ENCODE peak calls at places on chromosomes 3 and 15, in nine cellular contexts. V, P, J, Z, B, O, L, Y and K are unnamed samples.

GRCh38 chr15:77370580-77370979 is 49.3 kb downstream of the PEAK1 start:
- DNase-seq in O (no peak), V (peak; percentile 13), Y (no peak), J (peak; percentile 21), B (no peak), Z (no peak), L (no peak), P (no peak), K (no peak)

GRCh38 chr3:102471001-102471400 is 36.2 kb downstream of the ZPLD1 start:
- DNase-seq in Z (peak; percentile 11), O (no peak), Y (no peak), B (no peak), L (no peak), V (no peak), P (no peak), J (no peak), K (no peak)

GRCh38 chr3:196274585-196274984 is 12.9 kb downstream of the PCYT1A start:
- DNase-seq in O (no peak), Z (no peak), B (no peak), P (peak; percentile 28), L (no peak), Y (no peak), J (peak; percentile 53), V (no peak), K (no peak)

GRCh38 chr15:73319460-73320245 is 49.1 kb downstream of the HCN4 start:
- DNase-seq in Z (no peak), Y (no peak), O (no peak), J (no peak), P (no peak), B (no peak), L (no peak), V (no peak), K (no peak)

GRCh38 chr15:39110336-39110735 is 470.5 kb upstream of the THBS1 start:
- DNase-seq in P (no peak), L (no peak), B (no peak), Y (no peak), Z (no peak), O (no peak), V (peak; percentile 88), J (peak; percentile 44), K (no peak)

GRCh38 chr3:118793176-118793575 is 241.5 kb downstream of the IGSF11 start:
- DNase-seq in L (no peak), B (no peak), J (no peak), O (no peak), Z (no peak), V (no peak), Y (no peak), P (no peak), K (no peak)

GRCh38 chr3:194283218-194284006 is 67.7 kb downstream of the CPN2 start:
- DNase-seq in L (no peak), B (no peak), Z (no peak), J (no peak), V (no peak), P (no peak), Y (no peak), O (no peak), K (peak; percentile 64)

GRCh38 chr3:101936419-101937331 is 87.4 kb downstream of the NFKBIZ start:
- DNase-seq in J (peak; percentile 93), O (no peak), V (peak; percentile 89), P (peak; percentile 98), L (peak; percentile 89), B (no peak), Y (no peak), Z (no peak), K (no peak)

GRCh38 chr3:143820466-143821221 is 27.6 kb downstream of the SLC9A9 start:
- DNase-seq in Y (no peak), O (no peak), V (no peak), L (no peak), P (no peak), Z (no peak), J (peak; percentile 34), B (no peak), K (no peak)

GRCh38 chr3:113844622-113845222 is 6.1 kb downstream of the GRAMD1C start:
- DNase-seq in Z (no peak), Y (peak; percentile 37), P (peak; percentile 51), O (no peak), B (peak; percentile 43), V (peak; percentile 68), J (peak; percentile 69), L (no peak), K (no peak)

GRCh38 chr15:62444104-62445027 is 279.3 kb upstream of the C2CD4B start:
- DNase-seq in O (no peak), L (peak; percentile 81), V (peak; percentile 83), Y (no peak), P (peak; percentile 93), J (peak; percentile 77), Z (no peak), B (no peak), K (peak; percentile 78)

GRCh38 chr3:12679468-12679867 is 15.6 kb upstream of the RAF1 start:
- DNase-seq in P (peak; percentile 41), L (no peak), V (peak; percentile 42), Y (no peak), J (peak; percentile 89), B (peak; percentile 58), O (no peak), Z (no peak), K (no peak)

GRCh38 chr3:65895084-65895483 is 143.6 kb downstream of the MAGI1 start:
- DNase-seq in L (no peak), Y (peak; percentile 47), Z (no peak), B (no peak), J (no peak), V (no peak), O (no peak), P (no peak), K (no peak)

GRCh38 chr3:83063457-83063856 is 1302.0 kb upstream of the GBE1 start:
- DNase-seq in B (no peak), Z (no peak), L (no peak), P (no peak), J (peak; percentile 47), V (no peak), O (no peak), Y (no peak), K (no peak)

GRCh38 chr3:196774191-196774820 is 34.6 kb downstream of the PAK2 start:
- DNase-seq in P (peak; percentile 62), Z (no peak), O (no peak), L (no peak), B (peak; percentile 43), J (peak; percentile 33), Y (no peak), V (peak; percentile 14), K (no peak)

GRCh38 chr15:74196175-74196574 is 6.4 kb downstream of the STRA6 start:
- DNase-seq in O (peak; percentile 25), L (no peak), Y (peak; percentile 75), P (peak; percentile 65), Z (no peak), B (peak; percentile 88), J (peak; percentile 88), V (peak; percentile 94), K (no peak)

GRCh38 chr3:177419904-177420601 is 222.8 kb upstream of the TBL1XR1 start:
- DNase-seq in Z (no peak), B (no peak), L (no peak), P (no peak), J (no peak), O (no peak), V (no peak), Y (no peak), K (peak; percentile 71)

GRCh38 chr15:93478922-93479321 is 389.9 kb upstream of the RGMA start:
- DNase-seq in V (no peak), L (peak; percentile 26), O (no peak), Y (no peak), J (no peak), P (no peak), Z (no peak), B (peak; percentile 47), K (no peak)

GRCh38 chr3:97278506-97278905 is 464.1 kb downstream of the EPHA6 start:
- DNase-seq in L (no peak), Z (no peak), V (no peak), O (no peak), P (no peak), J (no peak), B (no peak), Y (no peak), K (no peak)

GRCh38 chr3:158701666-158702065 is 29.2 kb upstream of the LXN start:
- DNase-seq in V (no peak), J (no peak), O (no peak), L (no peak), P (peak; percentile 32), Y (no peak), Z (no peak), B (no peak), K (no peak)
- TF ChIP-seq CTCF in V (no peak), J (no peak), O (no peak), L (no peak), P (no peak), Y (no peak), Z (no peak), B (no peak), K (no peak)

GRCh38 chr3:23183731-23184130 is 19.4 kb upstream of the UBE2E2 start:
- DNase-seq in Y (peak; percentile 77), J (peak; percentile 84), V (peak; percentile 75), B (peak; percentile 68), P (peak; percentile 59), O (peak; percentile 36), L (no peak), Z (peak; percentile 26), K (no peak)
- TF ChIP-seq CTCF in Y (peak; percentile 65), J (peak; percentile 78), V (peak; percentile 73), B (peak; percentile 58), P (peak; percentile 58), O (no peak), L (peak; percentile 63), Z (peak; percentile 23), K (peak; percentile 35)

GRCh38 chr15:92247649-92248242 is 145.9 kb upstream of the ST8SIA2 start:
- DNase-seq in O (no peak), J (no peak), Y (no peak), B (no peak), P (no peak), V (no peak), Z (no peak), L (no peak), K (no peak)

DNA sequence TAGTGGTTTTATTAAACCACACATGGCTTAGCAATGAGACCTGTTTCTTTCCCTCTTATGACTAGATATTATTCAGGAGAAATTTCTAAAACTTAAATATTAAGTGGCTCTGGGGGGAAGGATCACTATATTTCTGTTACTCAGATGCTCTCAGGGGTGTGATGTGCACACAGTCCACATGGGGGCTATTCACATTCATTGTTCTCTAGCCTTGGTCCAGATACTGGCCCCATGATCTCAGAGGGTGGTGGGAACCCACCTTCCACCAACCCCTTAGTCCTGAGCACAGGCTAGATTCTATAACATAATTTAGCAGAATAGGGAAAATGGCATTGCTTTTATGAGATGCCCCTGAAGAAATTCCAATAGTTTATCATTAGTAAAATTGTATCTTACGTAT is 149.0 kb upstream of the ST8SIA2 start:
- DNase-seq in V (no peak), P (no peak), Z (no peak), O (no peak), J (no peak), B (no peak), L (no peak), Y (no peak), K (no peak)
- TF ChIP-seq CTCF in V (no peak), P (no peak), Z (peak; percentile 51), O (no peak), J (no peak), B (no peak), L (no peak), Y (no peak), K (no peak)

DNA sequence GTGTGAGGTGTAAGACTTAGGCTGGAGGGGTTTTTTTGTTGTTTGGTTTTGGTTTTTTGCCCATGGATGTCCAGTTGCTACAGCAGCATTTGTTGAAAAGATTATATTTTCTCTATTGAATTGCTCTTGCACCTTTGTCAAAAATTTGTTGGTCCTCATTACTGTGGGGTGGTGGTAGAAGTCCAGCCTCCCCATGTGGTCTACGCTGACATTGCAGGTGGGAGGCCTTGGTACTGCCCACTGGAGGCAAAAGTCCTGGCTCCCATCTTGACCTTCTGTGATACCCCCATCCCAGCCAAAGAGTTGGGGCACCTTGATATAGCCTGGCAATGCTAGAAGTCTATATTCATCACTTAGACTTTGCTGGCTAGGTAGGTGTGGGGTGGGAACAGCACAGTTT is 5.4 kb upstream of the RAB6B start:
- DNase-seq in O (no peak), J (no peak), V (no peak), P (no peak), B (no peak), L (no peak), Z (peak; percentile 28), Y (no peak), K (no peak)
- TF ChIP-seq CTCF in O (peak; percentile 14), J (peak; percentile 40), V (peak; percentile 10), P (no peak), B (no peak), L (no peak), Z (peak; percentile 47), Y (peak; percentile 12), K (no peak)